ENCODE peak calls at places on chromosome X, in four cellular contexts. W, B, V and Z are unnamed samples.

GRCh38 chrX:3638280-3638873 is 75.1 kb downstream of the PRKX start:
- DNase-seq in V (peak; percentile 1), B (peak; percentile 48), W (no peak), Z (no peak)

GRCh38 chrX:125758819-125759218 is 407.3 kb downstream of the DCAF12L2 start:
- DNase-seq in V (no peak), B (no peak), W (no peak), Z (no peak)

GRCh38 chrX:38313190-38313589 is 14.1 kb downstream of the RPGR start:
- DNase-seq in V (no peak), W (no peak), B (peak; percentile 55), Z (no peak)

GRCh38 chrX:153941331-153942252 is 2.9 kb downstream of the RENBP start:
- DNase-seq in V (no peak), W (no peak), B (no peak), Z (no peak)

GRCh38 chrX:3811331-3812311 is 98.2 kb upstream of the PRKX start:
- DNase-seq in V (peak; percentile 52), W (peak; percentile 2), B (peak; percentile 58), Z (peak; percentile 21)

GRCh38 chrX:155505296-155505695 is 46.9 kb upstream of the F8A3 start:
- DNase-seq in W (no peak), V (no peak), B (no peak), Z (no peak)

GRCh38 chrX:40734956-40735317 is 405 bp downstream of the MED14 start:
- DNase-seq in B (no peak), V (peak; percentile 21), W (peak; percentile 9), Z (no peak)

GRCh38 chrX:39726810-39727209 is 370.9 kb downstream of the BCOR start:
- DNase-seq in B (peak; percentile 58), V (no peak), W (no peak), Z (no peak)

GRCh38 chrX:72685810-72686465 is 28.2 kb downstream of the PHKA1 start:
- DNase-seq in W (no peak), V (peak; percentile 41), B (peak; percentile 37), Z (no peak)

GRCh38 chrX:30283456-30284200 is 25.6 kb downstream of the NR0B1 start:
- DNase-seq in V (no peak), W (no peak), B (peak; percentile 93), Z (no peak)

GRCh38 chrX:75546724-75547123 is 23.9 kb upstream of the ZDHHC15 start:
- DNase-seq in B (no peak), W (no peak), V (no peak), Z (no peak)

GRCh38 chrX:1401611-1402430 is 9.9 kb upstream of the SLC25A6 start:
- DNase-seq in B (no peak), V (no peak), W (no peak), Z (no peak)

GRCh38 chrX:101208152-101208905 is 11.3 kb upstream of the DRP2 start:
- DNase-seq in B (peak; percentile 41), W (no peak), V (no peak), Z (no peak)

GRCh38 chrX:136778914-136779313 is 1.8 kb downstream of the ARHGEF6 start:
- DNase-seq in W (no peak), V (no peak), B (no peak), Z (no peak)

GRCh38 chrX:129792586-129793291 is 13.0 kb downstream of the SASH3 start:
- DNase-seq in B (no peak), W (no peak), V (no peak), Z (no peak)

GRCh38 chrX:47958943-47959342 is 44.8 kb downstream of the ZNF182 start:
- DNase-seq in W (no peak), B (no peak), V (no peak), Z (no peak)

GRCh38 chrX:154459843-154460242 is 1.8 kb downstream of the PLXNA3 start:
- DNase-seq in B (no peak), W (no peak), V (no peak), Z (no peak)

GRCh38 chrX:137187540-137187939 is 153.7 kb upstream of the GPR101 start:
- DNase-seq in W (no peak), B (no peak), V (no peak), Z (no peak)

GRCh38 chrX:500481-501010 is 113.8 kb upstream of the PPP2R3B start:
- DNase-seq in B (no peak), V (no peak), W (no peak), Z (no peak)

GRCh38 chrX:134604701-134605271 is 53.5 kb downstream of the PLAC1 start:
- DNase-seq in B (peak; percentile 42), W (no peak), V (peak; percentile 95), Z (no peak)

GRCh38 chrX:130975947-130976346 is 72.9 kb upstream of the ENOX2 start:
- DNase-seq in B (peak; percentile 48), V (peak; percentile 47), W (no peak), Z (no peak)

GRCh38 chrX:41238543-41238942 is 95.4 kb upstream of the DDX3X start:
- DNase-seq in W (no peak), B (peak; percentile 76), V (no peak), Z (no peak)

GRCh38 chrX:153378607-153379006 is 22.5 kb downstream of the PNMA6E start:
- DNase-seq in V (no peak), W (no peak), B (no peak), Z (no peak)

GRCh38 chrX:155745792-155746191 is 133.0 kb upstream of the TMLHE start:
- DNase-seq in B (peak; percentile 2), V (peak; percentile 77), W (no peak), Z (no peak)

GRCh38 chrX:154444001-154444754 is at the start of gene FAM50A:
- DNase-seq in V (peak; percentile 76), B (peak; percentile 42), W (peak; percentile 52), Z (no peak)

GRCh38 chrX:113305496-113305895 is 464.9 kb upstream of the AMOT start:
- DNase-seq in B (peak; percentile 4), V (no peak), W (no peak), Z (no peak)

GRCh38 chrX:46260502-46260901 is 284.7 kb downstream of the ZNF674 start:
- DNase-seq in V (no peak), W (no peak), B (no peak), Z (no peak)

GRCh38 chrX:136162827-136163427 is 15.6 kb downstream of the FHL1 start:
- DNase-seq in B (peak; percentile 43), V (no peak), W (no peak), Z (no peak)

GRCh38 chrX:40006025-40007017 is 91.4 kb downstream of the BCOR start:
- DNase-seq in B (no peak), W (no peak), V (no peak), Z (no peak)

GRCh38 chrX:31658360-31658759 is 586.5 kb upstream of the FTHL17 start:
- DNase-seq in B (peak; percentile 49), W (no peak), V (peak; percentile 24), Z (peak; percentile 0)

GRCh38 chrX:74325130-74326059 is 21.4 kb downstream of the ZCCHC13 start:
- DNase-seq in B (no peak), V (peak; percentile 88), W (no peak), Z (no peak)

GRCh38 chrX:65985922-65986588 is 53.8 kb downstream of the VSIG4 start:
- DNase-seq in W (peak; percentile 48), B (peak; percentile 47), V (peak; percentile 13), Z (no peak)

GRCh38 chrX:40083120-40083978 is 14.4 kb downstream of the BCOR start:
- DNase-seq in V (no peak), B (no peak), W (no peak), Z (no peak)

GRCh38 chrX:25003066-25003849 is 12.5 kb downstream of the ARX start:
- DNase-seq in V (no peak), B (no peak), W (no peak), Z (no peak)

GRCh38 chrX:68415289-68415688 is 18.0 kb downstream of the OPHN1 start:
- DNase-seq in V (no peak), B (peak; percentile 64), W (no peak), Z (no peak)

GRCh38 chrX:13357925-13358324 is 38.1 kb upstream of the ATXN3L start:
- DNase-seq in B (peak; percentile 10), V (peak; percentile 72), W (no peak), Z (no peak)

GRCh38 chrX:20260885-20261284 is 5.8 kb downstream of the RPS6KA3 start:
- DNase-seq in B (no peak), W (no peak), V (no peak), Z (no peak)